ENCODE peak calls at places on chromosomes 4 and X, in nine cellular contexts. L is H9; Q is WERI-Rb-1; K is CD4-positive, alpha-beta T cell; F is colonic mucosa; Z is right cardiac atrium; O is brain microvascular endothelial cell; R is HCT116; A is transverse colon. H is an unnamed sample.

GRCh38 chr4:112253382-112254000 is 21.9 kb downstream of the AP1AR start:
- DNase-seq in K (no peak), A (no peak), O (no peak), R (no peak), Q (no peak), F (no peak), L (no peak), Z (no peak), H (no peak)

GRCh38 chrX:65985922-65986588 is 53.8 kb downstream of the VSIG4 start:
- DNase-seq in L (peak), Q (peak), F (peak), Z (peak), A (peak), O (peak), R (peak), K (peak), H (no peak)

GRCh38 chrX:118507766-118508165 is 12.2 kb downstream of the DOCK11 start:
- DNase-seq in Z (no peak), K (no peak), L (no peak), O (no peak), Q (no peak), F (no peak), R (no peak), A (no peak), H (no peak)

GRCh38 chr4:2062168-2062807 is 3.2 kb downstream of the NAT8L start:
- DNase-seq in F (no peak), Q (no peak), K (no peak), A (no peak), L (no peak), O (no peak), Z (no peak), R (no peak), H (no peak)

GRCh38 chr4:154559141-154559841 is 3.5 kb upstream of the FGB start:
- DNase-seq in Q (peak), A (no peak), K (no peak), F (peak), O (peak), Z (no peak), R (peak), L (peak), H (no peak)

GRCh38 chr4:74967324-74967723 is 34.4 kb downstream of the PARM1 start:
- DNase-seq in A (no peak), F (no peak), Z (no peak), Q (no peak), R (no peak), L (no peak), K (no peak), O (no peak), H (no peak)

GRCh38 chr4:96983830-96984229 is 1143.9 kb downstream of the PDHA2 start:
- DNase-seq in F (no peak), L (no peak), Z (no peak), O (peak), R (no peak), K (no peak), A (no peak), Q (no peak), H (no peak)

GRCh38 chr4:186666252-186666651 is 57.4 kb downstream of the FAT1 start:
- DNase-seq in A (no peak), Q (no peak), K (no peak), O (no peak), Z (no peak), F (no peak), R (no peak), L (no peak), H (no peak)

GRCh38 chr4:71549516-71550160 is 210.8 kb downstream of the SLC4A4 start:
- DNase-seq in L (no peak), A (no peak), F (no peak), R (no peak), Q (no peak), Z (no peak), O (no peak), K (no peak), H (no peak)

GRCh38 chr4:155419266-155419665 is 42.5 kb upstream of the MAP9 start:
- DNase-seq in O (peak), R (no peak), L (no peak), Z (no peak), F (no peak), Q (no peak), A (no peak), K (no peak), H (no peak)

GRCh38 chrX:136488706-136489105 is 959 bp downstream of the BRS3 start:
- DNase-seq in R (no peak), O (no peak), K (no peak), Z (no peak), A (no peak), L (no peak), F (no peak), Q (no peak), H (no peak)

GRCh38 chr4:107213880-107214279 is 177.8 kb upstream of the DKK2 start:
- DNase-seq in A (no peak), O (no peak), F (no peak), R (no peak), Z (no peak), L (no peak), Q (no peak), K (no peak), H (no peak)

GRCh38 chr4:29082684-29083083 is 1637.5 kb upstream of the PCDH7 start:
- DNase-seq in L (no peak), K (no peak), R (no peak), Z (no peak), Q (no peak), F (no peak), O (no peak), A (no peak), H (no peak)

GRCh38 chr4:161827013-161827412 is 336.8 kb downstream of the FSTL5 start:
- DNase-seq in A (no peak), F (no peak), Q (no peak), K (no peak), Z (no peak), L (peak), R (no peak), O (no peak), H (no peak)

GRCh38 chr4:113446019-113446418 is 315.5 kb downstream of the CAMK2D start:
- DNase-seq in R (peak), F (no peak), A (no peak), L (no peak), O (no peak), K (no peak), Z (no peak), Q (no peak), H (no peak)

GRCh38 chr4:52712172-52712990 is 38.8 kb downstream of the ERVMER34-1 start:
- DNase-seq in R (peak), Q (no peak), L (peak), F (peak), A (peak), O (peak), K (peak), Z (peak), H (peak)

GRCh38 chr4:53055274-53055673 is 193.2 kb downstream of the RASL11B start:
- DNase-seq in F (no peak), Z (no peak), O (peak), L (no peak), Q (no peak), R (no peak), A (no peak), K (no peak), H (no peak)

GRCh38 chr4:78561677-78562076 is 10.1 kb downstream of the ANXA3 start:
- DNase-seq in F (no peak), O (no peak), Q (no peak), L (no peak), K (no peak), R (no peak), A (no peak), Z (no peak), H (no peak)

GRCh38 chr4:21304061-21304541 is 603.8 kb downstream of the PACRGL start:
- DNase-seq in F (no peak), L (peak), Q (peak), O (no peak), Z (no peak), R (no peak), K (no peak), A (no peak), H (no peak)

GRCh38 chrX:20382518-20383291 is 116.0 kb upstream of the RPS6KA3 start:
- DNase-seq in Z (no peak), A (no peak), R (no peak), Q (no peak), O (no peak), K (no peak), F (no peak), L (no peak), H (no peak)

GRCh38 chr4:125728568-125728967 is 413.8 kb downstream of the FAT4 start:
- DNase-seq in F (no peak), A (no peak), K (no peak), L (no peak), Z (no peak), O (peak), Q (no peak), R (no peak), H (no peak)

GRCh38 chr4:168881754-168882153 is 128.3 kb downstream of the CBR4 start:
- DNase-seq in A (no peak), F (no peak), R (no peak), O (no peak), Z (no peak), Q (no peak), L (no peak), K (no peak), H (no peak)

GRCh38 chr4:147174561-147174960 is 228.9 kb upstream of the TTC29 start:
- DNase-seq in L (no peak), R (no peak), Z (no peak), Q (no peak), K (no peak), F (no peak), O (no peak), A (no peak), H (no peak)

GRCh38 chr4:140756292-140757219 is at the start of gene TBC1D9:
- DNase-seq in L (peak), F (peak), K (no peak), Z (peak), R (peak), A (peak), Q (peak), O (peak), H (peak)

GRCh38 chr4:171142045-171142444 is 671.2 kb upstream of the GALNTL6 start:
- DNase-seq in K (no peak), Q (no peak), Z (no peak), R (no peak), O (no peak), A (no peak), F (no peak), L (no peak), H (no peak)

GRCh38 chr4:123986268-123986798 is 589.7 kb downstream of the SPRY1 start:
- DNase-seq in L (no peak), F (peak), O (peak), Z (peak), Q (no peak), K (no peak), R (no peak), A (peak), H (no peak)

GRCh38 chrX:110561036-110561435 is 202.4 kb downstream of the RTL9 start:
- DNase-seq in K (no peak), O (no peak), R (no peak), L (no peak), Z (no peak), A (no peak), Q (no peak), F (no peak), H (no peak)

GRCh38 chr4:156660470-156660869 is 311.1 kb downstream of the PDGFC start:
- DNase-seq in L (no peak), Z (no peak), O (no peak), R (no peak), F (no peak), A (no peak), Q (no peak), K (no peak), H (no peak)

GRCh38 chrX:145817666-145818521 is at the start of gene SLITRK2:
- DNase-seq in K (no peak), R (no peak), F (no peak), L (peak), Z (no peak), A (no peak), Q (no peak), O (no peak), H (peak)

GRCh38 chr4:92163348-92163747 is 140.4 kb upstream of the GRID2 start:
- DNase-seq in R (peak), Z (no peak), F (no peak), Q (no peak), L (no peak), K (no peak), A (no peak), O (no peak), H (no peak)

GRCh38 chr4:29710519-29710918 is 1009.6 kb upstream of the PCDH7 start:
- DNase-seq in L (no peak), R (no peak), F (no peak), Z (no peak), Q (no peak), K (no peak), O (no peak), A (no peak), H (no peak)

GRCh38 chrX:45807572-45808425 is 607.1 kb upstream of the DIPK2B start:
- DNase-seq in R (no peak), Q (no peak), Z (no peak), O (peak), L (no peak), F (no peak), A (no peak), K (no peak), H (no peak)

GRCh38 chr4:88937081-88937480 is 119.9 kb downstream of the FAM13A start:
- DNase-seq in O (peak), L (no peak), R (no peak), F (no peak), Q (no peak), K (no peak), A (no peak), Z (no peak), H (no peak)

GRCh38 chr4:78591404-78591803 is 39.8 kb downstream of the ANXA3 start:
- DNase-seq in R (no peak), K (no peak), Z (no peak), A (no peak), O (no peak), F (no peak), Q (no peak), L (no peak), H (no peak)

GRCh38 chr4:8940792-8941491 is 69.3 kb upstream of the HMX1 start:
- DNase-seq in L (no peak), Z (no peak), A (no peak), F (peak), K (no peak), Q (peak), R (no peak), O (no peak), H (no peak)

GRCh38 chr4:38678078-38678477 is 14.1 kb downstream of the KLF3 start:
- DNase-seq in A (no peak), R (no peak), O (peak), K (no peak), Z (no peak), Q (no peak), F (no peak), L (no peak), H (no peak)

GRCh38 chr4:60403986-60404385 is 796.1 kb upstream of the ADGRL3 start:
- DNase-seq in K (no peak), R (no peak), Z (no peak), F (no peak), O (no peak), Q (no peak), A (no peak), L (no peak), H (no peak)

GRCh38 chr4:41525129-41525528 is 12.8 kb upstream of the LIMCH1 start:
- DNase-seq in K (no peak), Z (no peak), R (peak), F (no peak), O (peak), Q (no peak), L (peak), A (no peak), H (no peak)
- H3K27ac ChIP-seq in K (no peak), Z (no peak), R (no peak), F (no peak), O (peak), Q (no peak), L (no peak), A (no peak), H (no peak)

GRCh38 chr4:119100640-119101039 is 35.0 kb upstream of the MYOZ2 start:
- DNase-seq in F (no peak), K (no peak), R (no peak), L (no peak), Q (no peak), A (no peak), Z (no peak), O (no peak), H (no peak)

GRCh38 chr4:119097282-119097900 is 38.2 kb upstream of the MYOZ2 start:
- DNase-seq in Z (no peak), K (no peak), F (no peak), Q (no peak), R (no peak), O (no peak), A (no peak), L (no peak), H (no peak)

GRCh38 chr4:119103263-119103662 is 32.4 kb upstream of the MYOZ2 start:
- DNase-seq in F (peak), R (peak), K (no peak), O (peak), Z (peak), L (no peak), Q (no peak), A (peak), H (no peak)

GRCh38 chr4:119098306-119098705 is 37.3 kb upstream of the MYOZ2 start:
- DNase-seq in K (no peak), L (no peak), O (no peak), F (no peak), Q (no peak), R (no peak), Z (no peak), A (no peak), H (no peak)

DNA sequence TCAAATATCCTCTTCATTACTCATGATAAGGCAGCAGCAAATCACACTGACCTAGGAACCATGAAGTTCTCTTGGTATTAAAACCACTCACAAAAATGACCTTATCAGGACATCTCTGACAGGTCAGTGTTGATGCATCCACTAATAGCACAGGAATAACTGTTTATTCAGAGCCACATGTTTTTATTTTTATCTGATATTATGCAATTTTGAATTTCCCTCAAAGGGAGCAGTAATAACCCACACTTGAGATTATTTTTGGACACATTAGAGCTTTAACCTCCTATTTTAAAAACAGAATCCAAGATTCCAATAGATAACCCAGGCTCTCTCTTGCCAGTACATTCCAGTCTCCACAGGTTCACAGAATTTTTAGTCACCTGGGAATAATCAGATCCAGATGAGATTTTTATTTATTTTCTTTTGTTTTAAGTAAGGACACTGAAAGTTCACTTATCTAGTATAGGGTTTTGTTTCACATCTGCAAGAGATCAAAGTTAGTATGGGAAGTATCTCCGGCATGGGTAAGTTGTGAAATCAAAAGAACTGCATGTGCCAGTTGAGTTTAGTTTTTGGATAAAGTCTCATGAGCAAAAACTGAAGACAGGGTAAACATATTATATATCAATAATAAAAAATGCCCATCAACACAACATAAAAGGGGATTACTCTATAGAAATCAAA is 36.3 kb upstream of the MYOZ2 start:
- DNase-seq in O (no peak), Q (no peak), L (no peak), A (no peak), Z (no peak), R (no peak), K (no peak), F (no peak), H (no peak)
- H3K27ac ChIP-seq in O (peak), Q (no peak), L (no peak), A (no peak), Z (no peak), R (no peak), K (no peak), F (no peak), H (no peak)

DNA sequence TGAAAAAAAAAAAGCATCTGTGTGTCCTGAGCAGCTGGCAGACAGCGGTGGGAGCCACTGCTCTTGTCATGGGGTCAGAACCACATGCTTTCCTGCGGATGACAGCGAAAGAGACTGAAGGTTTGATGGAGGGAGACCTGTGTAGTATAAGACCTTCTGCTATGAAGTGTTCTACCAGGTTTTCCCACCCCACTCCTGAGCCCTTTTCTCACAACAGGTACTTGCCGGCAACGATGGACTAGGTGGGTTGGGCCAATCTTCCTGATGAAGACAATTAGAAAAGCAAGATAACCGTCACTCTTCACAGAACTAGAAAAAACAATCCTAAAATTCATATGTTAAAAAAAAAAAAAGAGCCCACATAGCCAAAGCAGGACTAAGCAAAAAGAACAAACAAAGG is 107.3 kb downstream of the AFAP1 start:
- DNase-seq in F (no peak), R (no peak), O (no peak), L (no peak), Q (no peak), K (no peak), A (no peak), Z (no peak), H (no peak)
- H3K27ac ChIP-seq in F (no peak), R (no peak), O (peak), L (no peak), Q (no peak), K (no peak), A (peak), Z (peak), H (no peak)

GRCh38 chr4:163892417-163892816 is 397.9 kb downstream of the TMA16 start:
- DNase-seq in Z (no peak), R (no peak), A (no peak), Q (no peak), K (no peak), F (no peak), O (no peak), L (no peak), H (no peak)

GRCh38 chr4:163901305-163901704 is 406.8 kb downstream of the TMA16 start:
- DNase-seq in F (no peak), O (no peak), K (no peak), Q (no peak), Z (no peak), L (no peak), A (no peak), R (no peak), H (no peak)

GRCh38 chr4:163895369-163896005 is 401.0 kb downstream of the TMA16 start:
- DNase-seq in L (no peak), Z (no peak), O (no peak), K (peak), Q (peak), F (no peak), A (no peak), R (no peak), H (no peak)
- H3K27ac ChIP-seq in L (no peak), Z (no peak), O (no peak), K (no peak), Q (peak), F (no peak), A (no peak), R (no peak), H (no peak)

GRCh38 chrX:31314921-31315320 is 243.1 kb upstream of the FTHL17 start:
- DNase-seq in L (no peak), A (no peak), R (no peak), Z (no peak), Q (no peak), O (peak), F (no peak), K (no peak), H (no peak)
- H3K27ac ChIP-seq in L (no peak), A (no peak), R (no peak), Z (no peak), Q (no peak), O (peak), F (no peak), K (no peak), H (no peak)

DNA sequence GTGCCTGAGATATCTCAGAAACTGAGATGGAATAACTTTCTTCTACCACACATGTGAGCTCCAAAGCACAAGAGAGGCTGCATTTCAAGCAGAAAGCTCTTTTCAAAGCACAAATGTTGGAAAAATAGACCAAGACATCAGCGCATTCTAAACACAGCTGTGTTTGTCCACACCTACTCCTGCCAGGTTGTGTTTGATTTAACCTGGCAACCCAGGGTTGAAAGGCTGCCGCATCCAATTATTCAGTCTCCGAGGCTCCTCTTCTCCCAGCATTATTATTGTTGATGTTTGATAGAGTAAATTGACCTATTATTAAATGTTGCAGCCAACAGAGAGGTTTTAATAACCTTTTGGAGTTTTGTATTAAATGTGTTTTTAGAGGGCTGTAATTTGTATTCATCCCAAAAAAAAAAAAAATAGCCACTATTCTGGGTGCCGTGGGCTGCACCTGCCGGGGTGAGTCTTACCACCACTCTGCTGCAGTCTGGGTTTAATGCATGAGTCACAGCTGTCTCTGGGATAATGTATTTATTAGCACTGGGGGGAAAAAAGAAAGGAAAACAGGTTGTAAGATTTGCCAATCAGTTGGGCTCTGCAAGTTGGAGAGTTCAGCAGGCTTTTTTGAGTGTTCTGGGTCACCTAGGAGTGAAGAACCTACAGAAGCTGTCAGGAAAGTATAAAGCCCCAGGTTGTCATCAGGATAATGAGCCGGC is 105.2 kb upstream of the NOCT start:
- DNase-seq in R (no peak), O (peak), K (no peak), Z (no peak), Q (no peak), L (no peak), F (no peak), A (no peak), H (no peak)
- H3K27ac ChIP-seq in R (no peak), O (peak), K (no peak), Z (peak), Q (no peak), L (no peak), F (peak), A (peak), H (no peak)

GRCh38 chrX:29662759-29663503 is 552.4 kb upstream of the MAGEB2 start:
- DNase-seq in K (no peak), O (peak), L (no peak), R (no peak), A (no peak), Q (no peak), F (no peak), Z (no peak), H (no peak)
- H3K27ac ChIP-seq in K (no peak), O (peak), L (no peak), R (no peak), A (no peak), Q (no peak), F (no peak), Z (no peak), H (no peak)